ENCODE peak calls at places on chromosome 13, in ten cellular contexts. C is esophagus squamous epithelium, D is heart right ventricle, Z is WTC11, B is PC-9, O is cardiac fibroblast, U is RWPE1, L is mesothelial cell of epicardium, H is neural crest cell, S is neural progenitor cell. E is an unnamed sample.

GRCh38 chr13:110319774-110320509 is 12.9 kb downstream of the COL4A2 start:
- DNase-seq in D (no peak), U (peak), S (no peak), B (peak), Z (no peak), H (no peak), O (peak), C (no peak), L (no peak), E (no peak)

GRCh38 chr13:39870197-39870746 is 214.8 kb downstream of the COG6 start:
- DNase-seq in D (no peak), Z (no peak), O (no peak), C (no peak), L (no peak), H (no peak), B (no peak), S (no peak), U (no peak), E (no peak)

GRCh38 chr13:101795025-101795424 is 342.6 kb downstream of the ITGBL1 start:
- DNase-seq in O (no peak), H (no peak), B (no peak), L (no peak), Z (no peak), D (no peak), C (no peak), S (no peak), U (no peak), E (no peak)

GRCh38 chr13:30112602-30113435 is 194.5 kb downstream of the KATNAL1 start:
- DNase-seq in B (peak), D (peak), S (peak), H (peak), Z (peak), L (peak), O (peak), U (peak), C (no peak), E (peak)

GRCh38 chr13:95030948-95031347 is 270.3 kb downstream of the ABCC4 start:
- DNase-seq in U (no peak), L (no peak), Z (no peak), D (no peak), O (no peak), B (no peak), S (no peak), H (no peak), C (no peak), E (no peak)

GRCh38 chr13:20182231-20182846 is 10.4 kb downstream of the GJB2 start:
- DNase-seq in H (peak), S (peak), L (no peak), O (peak), Z (peak), D (no peak), C (no peak), U (peak), B (peak), E (no peak)

GRCh38 chr13:78147905-78148304 is 229.3 kb upstream of the EDNRB start:
- DNase-seq in B (peak), C (no peak), L (no peak), S (no peak), Z (no peak), U (peak), D (no peak), O (peak), H (no peak), E (no peak)

GRCh38 chr13:75299913-75300862 is 181.8 kb downstream of the TBC1D4 start:
- DNase-seq in C (no peak), O (peak), H (no peak), U (no peak), D (no peak), S (no peak), L (no peak), Z (no peak), B (no peak), E (no peak)

GRCh38 chr13:25939961-25940687 is 111.7 kb downstream of the SHISA2 start:
- DNase-seq in B (no peak), U (no peak), S (no peak), O (no peak), H (no peak), C (no peak), Z (no peak), L (no peak), D (no peak), E (no peak)

GRCh38 chr13:25168800-25169199 is 3.3 kb downstream of the AMER2 start:
- DNase-seq in C (no peak), D (no peak), L (no peak), H (no peak), B (no peak), O (no peak), U (no peak), Z (no peak), S (no peak), E (no peak)

GRCh38 chr13:27860743-27861142 is 59.1 kb upstream of the PDX1 start:
- DNase-seq in H (no peak), O (no peak), S (peak), L (no peak), U (no peak), B (no peak), Z (no peak), D (no peak), C (no peak), E (no peak)

GRCh38 chr13:101919541-101920306 is 467.2 kb downstream of the ITGBL1 start:
- DNase-seq in D (peak), Z (peak), C (no peak), H (peak), U (no peak), O (peak), B (no peak), L (no peak), S (peak), E (peak)

GRCh38 chr13:51848674-51849073 is 3.7 kb upstream of the TMEM272 start:
- DNase-seq in C (no peak), H (no peak), D (no peak), U (no peak), L (no peak), B (no peak), Z (no peak), S (no peak), O (peak), E (no peak)

GRCh38 chr13:77118134-77118533 is 91.2 kb upstream of the FBXL3 start:
- DNase-seq in U (no peak), C (no peak), O (no peak), Z (peak), S (no peak), D (no peak), L (no peak), H (no peak), B (no peak), E (no peak)

GRCh38 chr13:27449936-27450828 is at the start of gene MTIF3:
- DNase-seq in D (peak), O (peak), U (peak), Z (peak), B (peak), L (peak), H (peak), C (peak), S (peak), E (peak)

GRCh38 chr13:30074955-30075614 is 224.7 kb upstream of the UBL3 start:
- DNase-seq in C (no peak), H (no peak), Z (no peak), B (no peak), U (no peak), O (no peak), S (no peak), D (no peak), L (no peak), E (no peak)

GRCh38 chr13:41780736-41781708 is 179.9 kb downstream of the VWA8 start:
- DNase-seq in B (peak), O (peak), Z (no peak), U (no peak), C (no peak), H (no peak), L (no peak), S (no peak), D (no peak), E (no peak)

GRCh38 chr13:42350141-42350540 is 78.2 kb downstream of the AKAP11 start:
- DNase-seq in H (no peak), D (no peak), B (no peak), L (no peak), Z (no peak), U (no peak), C (no peak), O (no peak), S (no peak), E (no peak)

GRCh38 chr13:95300625-95301134 is 571 bp downstream of the ABCC4 start:
- DNase-seq in O (peak), U (peak), L (no peak), H (peak), D (peak), S (peak), Z (peak), C (no peak), B (no peak), E (peak)

GRCh38 chr13:62960723-62961122 is 1545.1 kb upstream of the PCDH20 start:
- DNase-seq in S (peak), H (no peak), L (no peak), U (no peak), O (no peak), B (no peak), D (no peak), Z (no peak), C (no peak), E (no peak)

GRCh38 chr13:49409008-49409407 is 34.9 kb downstream of the CAB39L start:
- DNase-seq in H (no peak), O (no peak), L (no peak), C (no peak), B (no peak), Z (no peak), S (peak), D (no peak), U (no peak), E (no peak)

GRCh38 chr13:30421093-30422055 is 919 bp upstream of the UBE2L5 start:
- DNase-seq in C (peak), D (peak), H (peak), U (peak), B (peak), O (peak), L (peak), S (peak), Z (peak), E (peak)

GRCh38 chr13:24221007-24221406 is 60.5 kb downstream of the SPATA13 start:
- DNase-seq in O (no peak), U (no peak), H (no peak), Z (no peak), D (no peak), C (no peak), S (no peak), B (peak), L (no peak), E (no peak)

GRCh38 chr13:35992964-35993363 is 138.2 kb downstream of the DCLK1 start:
- DNase-seq in D (no peak), Z (no peak), O (peak), U (no peak), H (no peak), S (no peak), C (no peak), L (no peak), B (no peak), E (no peak)

GRCh38 chr13:23701646-23702045 is 131.4 kb downstream of the TNFRSF19 start:
- DNase-seq in H (no peak), D (peak), C (no peak), U (no peak), L (no peak), S (no peak), O (peak), B (no peak), Z (no peak), E (no peak)

GRCh38 chr13:110185696-110186095 is 121.3 kb downstream of the COL4A1 start:
- DNase-seq in U (no peak), B (no peak), Z (no peak), C (no peak), L (no peak), H (no peak), O (no peak), D (no peak), S (no peak), E (no peak)

GRCh38 chr13:42497798-42498197 is 76.2 kb upstream of the TNFSF11 start:
- DNase-seq in Z (no peak), H (no peak), S (no peak), O (peak), C (no peak), D (no peak), L (no peak), B (peak), U (peak), E (no peak)

GRCh38 chr13:75181906-75182305 is 300.1 kb downstream of the TBC1D4 start:
- DNase-seq in S (no peak), O (peak), D (no peak), H (no peak), U (no peak), Z (no peak), B (no peak), L (no peak), C (no peak), E (no peak)

GRCh38 chr13:26163812-26164211 is 58.3 kb downstream of the RNF6 start:
- DNase-seq in H (no peak), B (no peak), D (no peak), L (no peak), Z (no peak), U (no peak), O (no peak), S (no peak), C (no peak), E (no peak)

GRCh38 chr13:111312944-111313590 is 7.4 kb upstream of the TEX29 start:
- DNase-seq in C (no peak), L (no peak), U (no peak), B (no peak), S (no peak), D (no peak), H (no peak), Z (no peak), O (no peak), E (no peak)

DNA sequence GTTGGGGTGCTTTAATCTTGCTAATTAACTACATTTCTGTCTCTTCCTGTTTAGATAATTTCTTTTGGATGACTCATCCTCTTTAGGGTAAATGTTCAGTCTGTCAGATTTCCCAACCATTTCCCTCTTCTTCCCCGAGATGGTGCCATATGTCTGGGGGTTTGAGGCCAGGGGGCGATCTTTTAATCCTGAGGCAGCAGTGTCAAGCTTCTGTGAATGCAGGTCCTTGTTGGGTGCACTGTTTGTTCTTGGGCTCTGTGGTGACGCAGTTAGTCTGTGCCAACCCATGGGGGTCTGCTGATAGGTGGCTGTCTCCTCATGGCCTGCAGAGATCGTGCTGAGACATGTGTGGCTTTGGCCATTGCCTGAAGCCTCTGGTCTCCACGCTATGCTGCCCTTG is 420.4 kb downstream of the NDFIP2 start:
- DNase-seq in L (no peak), H (no peak), O (peak), B (no peak), D (no peak), C (no peak), Z (peak), S (peak), U (peak), E (no peak)
- TF ChIP-seq CTCF in L (no peak), H (no peak), O (no peak), B (no peak), D (no peak), C (no peak), Z (no peak), S (peak), U (no peak), E (no peak)

GRCh38 chr13:46150134-46150693 is 31.8 kb downstream of the LCP1 start:
- DNase-seq in Z (no peak), B (no peak), U (no peak), O (no peak), L (no peak), H (no peak), S (no peak), C (no peak), D (no peak), E (no peak)

GRCh38 chr13:46145950-46146349 is 36.0 kb downstream of the LCP1 start:
- DNase-seq in U (no peak), L (no peak), C (no peak), H (no peak), B (no peak), D (no peak), O (no peak), Z (no peak), S (no peak), E (no peak)

GRCh38 chr13:46149272-46150133 is 32.5 kb downstream of the LCP1 start:
- DNase-seq in U (no peak), H (no peak), B (no peak), C (no peak), L (no peak), Z (no peak), O (no peak), D (no peak), S (no peak), E (no peak)

GRCh38 chr13:46143239-46143701 is 38.4 kb upstream of the CPB2 start:
- DNase-seq in L (no peak), C (no peak), D (no peak), U (no peak), H (no peak), Z (no peak), B (no peak), S (no peak), O (no peak), E (no peak)

GRCh38 chr13:46146898-46147297 is 35.1 kb downstream of the LCP1 start:
- DNase-seq in Z (peak), U (peak), H (peak), L (no peak), S (peak), D (no peak), B (no peak), C (no peak), O (peak), E (no peak)
- TF ChIP-seq CTCF in Z (no peak), U (no peak), H (peak), L (no peak), S (peak), D (no peak), B (no peak), C (no peak), O (peak), E (peak)

GRCh38 chr13:33710924-33711323 is 107.0 kb upstream of the RFC3 start:
- DNase-seq in H (no peak), Z (no peak), L (no peak), C (no peak), D (no peak), S (peak), B (no peak), U (no peak), O (no peak), E (no peak)
- TF ChIP-seq CTCF in H (peak), Z (no peak), L (no peak), C (no peak), D (no peak), S (no peak), B (no peak), U (no peak), O (no peak), E (no peak)

GRCh38 chr13:81639984-81640582 is 1299.2 kb upstream of the SPRY2 start:
- DNase-seq in H (no peak), U (no peak), B (no peak), D (no peak), Z (peak), O (no peak), L (no peak), C (no peak), S (peak), E (no peak)
- TF ChIP-seq CTCF in H (peak), U (no peak), B (peak), D (no peak), Z (peak), O (peak), L (peak), C (peak), S (peak), E (peak)

GRCh38 chr13:99528547-99528946 is 27.3 kb downstream of the TM9SF2 start:
- DNase-seq in C (no peak), B (no peak), Z (no peak), O (no peak), L (no peak), H (no peak), D (no peak), S (peak), U (no peak), E (no peak)
- TF ChIP-seq CTCF in C (peak), B (peak), Z (no peak), O (no peak), L (no peak), H (peak), D (no peak), S (peak), U (no peak), E (peak)

DNA sequence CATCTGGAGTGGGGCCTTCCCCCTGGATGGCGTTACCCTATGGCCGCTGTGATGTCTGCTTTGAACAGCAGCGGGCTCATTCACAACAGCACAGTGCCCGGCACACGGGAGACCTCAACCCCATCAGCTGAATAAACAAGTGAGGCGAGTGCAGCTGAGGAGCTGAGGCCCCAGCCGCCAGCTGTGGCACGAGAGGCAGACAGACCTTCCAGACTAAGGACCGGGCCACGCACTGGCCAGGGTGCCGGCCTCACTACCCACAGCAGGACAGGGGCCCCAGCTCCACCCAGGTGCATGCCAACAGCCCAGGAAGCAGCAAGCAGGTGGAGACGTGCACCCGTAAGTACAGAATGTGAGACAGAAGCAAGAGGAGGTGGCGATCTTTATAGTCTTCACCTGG is 39.6 kb downstream of the STK24 start:
- DNase-seq in U (no peak), C (no peak), H (no peak), L (no peak), B (no peak), Z (no peak), O (no peak), S (no peak), D (no peak), E (no peak)
- TF ChIP-seq CTCF in U (no peak), C (no peak), H (no peak), L (no peak), B (no peak), Z (no peak), O (no peak), S (no peak), D (no peak), E (no peak)

GRCh38 chr13:90014038-90014437 is 1333.4 kb upstream of the MIR17HG start:
- DNase-seq in H (no peak), B (no peak), C (no peak), D (no peak), U (no peak), L (no peak), O (no peak), S (no peak), Z (no peak), E (no peak)
- TF ChIP-seq CTCF in H (no peak), B (no peak), C (no peak), D (no peak), U (no peak), L (no peak), O (no peak), S (no peak), Z (no peak), E (no peak)